ENCODE peak calls at places on chromosomes 13 and 19, in seven cellular contexts. S is left ventricle myocardium inferior, T is Caco-2, Y is tibial artery, G is sigmoid colon, Z is neural progenitor cell, U is stomach. J is an unnamed sample. For H3K4me1, the result is how much of the 10 kb centered on the place peaks cover.

GRCh38 chr13:35524192-35524591 is 47.7 kb upstream of the MAB21L1 start:
- DNase-seq in S (no peak), T (no peak), Y (no peak), G (no peak), Z (no peak), U (no peak), J (no peak)

GRCh38 chr13:75426421-75426820 is 55.5 kb downstream of the TBC1D4 start:
- DNase-seq in S (no peak), T (no peak), Y (no peak), G (no peak), Z (no peak), U (no peak), J (no peak)

GRCh38 chr19:16285769-16286564 is 38.7 kb upstream of the KLF2 start:
- DNase-seq in S (no peak), T (no peak), Y (peak), G (no peak), Z (peak), U (no peak), J (no peak)

GRCh38 chr19:30848626-30849322 is 476.6 kb downstream of the ZNF536 start:
- DNase-seq in S (no peak), T (no peak), Y (no peak), G (no peak), Z (no peak), U (no peak), J (no peak)

GRCh38 chr19:45376045-45376724 is 5.8 kb upstream of the ERCC2 start:
- DNase-seq in S (no peak), T (peak), Y (peak), G (peak), Z (peak), U (no peak), J (no peak)

GRCh38 chr13:34863360-34864135 is 78.5 kb upstream of the NBEA start:
- DNase-seq in S (no peak), T (peak), Y (no peak), G (no peak), Z (no peak), U (no peak), J (no peak)

GRCh38 chr19:16928351-16928750 is 39.6 kb downstream of the F2RL3 start:
- DNase-seq in S (no peak), T (no peak), Y (no peak), G (no peak), Z (no peak), U (no peak), J (no peak)

GRCh38 chr13:92807343-92807742 is 419.3 kb upstream of the GPC6 start:
- DNase-seq in S (no peak), T (no peak), Y (no peak), G (no peak), Z (no peak), U (no peak), J (no peak)

GRCh38 chr19:40744554-40745401 is 5.5 kb downstream of the ACTMAP start:
- DNase-seq in S (no peak), T (peak), Y (no peak), G (no peak), Z (peak), U (no peak), J (no peak)

GRCh38 chr19:46863818-46864629 is 3.2 kb downstream of the ARHGAP35 start:
- DNase-seq in S (no peak), T (no peak), Y (no peak), G (peak), Z (peak), U (peak), J (peak)

GRCh38 chr19:22263121-22263520 is 23.1 kb upstream of the ZNF729 start:
- DNase-seq in S (no peak), T (no peak), Y (no peak), G (no peak), Z (no peak), U (no peak), J (no peak)

GRCh38 chr13:25249001-25249543 is 38.2 kb downstream of the MTMR6 start:
- DNase-seq in S (no peak), T (peak), Y (no peak), G (no peak), Z (peak), U (no peak), J (no peak)

GRCh38 chr13:113864303-113864890 is 521 bp upstream of the GAS6 start:
- DNase-seq in S (no peak), T (no peak), Y (no peak), G (no peak), Z (no peak), U (no peak), J (no peak)

GRCh38 chr19:45939792-45940514 is 25.4 kb upstream of the NANOS2 start:
- DNase-seq in S (no peak), T (no peak), Y (no peak), G (no peak), Z (no peak), U (no peak), J (peak)

GRCh38 chr13:26619321-26619720 is 61.8 kb downstream of the WASF3 start:
- DNase-seq in S (no peak), T (no peak), Y (no peak), G (no peak), Z (no peak), U (no peak), J (no peak)

GRCh38 chr19:35861640-35862160 is 5.0 kb downstream of the KIRREL2 start:
- DNase-seq in S (no peak), T (no peak), Y (no peak), G (no peak), Z (peak), U (no peak), J (no peak)

GRCh38 chr19:45046355-45046754 is 7.5 kb downstream of the CLASRP start:
- DNase-seq in S (no peak), T (no peak), Y (no peak), G (no peak), Z (no peak), U (no peak), J (no peak)

GRCh38 chr13:25652764-25653163 is 281.0 kb downstream of the ATP8A2 start:
- DNase-seq in S (no peak), T (no peak), Y (no peak), G (no peak), Z (peak), U (no peak), J (no peak)

GRCh38 chr19:38134538-38135149 is 89.4 kb downstream of the DPF1 start:
- DNase-seq in S (no peak), T (peak), Y (no peak), G (no peak), Z (peak), U (peak), J (no peak)

GRCh38 chr13:111451402-111451801 is 131.0 kb downstream of the TEX29 start:
- DNase-seq in S (no peak), T (no peak), Y (no peak), G (no peak), Z (no peak), U (no peak), J (no peak)

GRCh38 chr13:94431987-94432386 is 47.5 kb downstream of the DCT start:
- DNase-seq in S (no peak), T (no peak), Y (no peak), G (no peak), Z (no peak), U (no peak), J (no peak)

GRCh38 chr19:10399878-10400277 is 3.5 kb downstream of the CDC37 start:
- DNase-seq in S (peak), T (no peak), Y (no peak), G (no peak), Z (no peak), U (no peak), J (no peak)

GRCh38 chr13:28239374-28239773 is 101.0 kb downstream of the PAN3 start:
- DNase-seq in S (no peak), T (no peak), Y (no peak), G (no peak), Z (no peak), U (no peak), J (no peak)

GRCh38 chr13:27264181-27264580 is 6.4 kb upstream of the RASL11A start:
- DNase-seq in S (no peak), T (no peak), Y (no peak), G (no peak), Z (no peak), U (no peak), J (no peak)

GRCh38 chr13:62129000-62129551 is 713.4 kb upstream of the PCDH20 start:
- DNase-seq in S (no peak), T (no peak), Y (no peak), G (no peak), Z (no peak), U (no peak), J (no peak)

GRCh38 chr19:15286688-15287355 is 45.5 kb downstream of the BRD4 start:
- DNase-seq in S (no peak), T (no peak), Y (no peak), G (no peak), Z (no peak), U (no peak), J (no peak)

GRCh38 chr19:30228726-30229523 is 143.3 kb upstream of the ZNF536 start:
- DNase-seq in S (no peak), T (no peak), Y (no peak), G (peak), Z (peak), U (no peak), J (no peak)

GRCh38 chr13:79226250-79226649 is 179.8 kb downstream of the RBM26 start:
- DNase-seq in S (no peak), T (no peak), Y (no peak), G (no peak), Z (no peak), U (no peak), J (no peak)

GRCh38 chr13:51764184-51765141 is 39.5 kb downstream of the DHRS12 start:
- DNase-seq in S (peak), T (no peak), Y (peak), G (peak), Z (no peak), U (peak), J (peak)

GRCh38 chr13:99657848-99658265 is 156.6 kb downstream of the TM9SF2 start:
- DNase-seq in S (peak), T (peak), Y (peak), G (no peak), Z (peak), U (peak), J (peak)

GRCh38 chr13:31064636-31065035 is 97.1 kb downstream of the HSPH1 start:
- DNase-seq in S (no peak), T (no peak), Y (no peak), G (no peak), Z (no peak), U (no peak), J (no peak)

GRCh38 chr19:41872775-41873647 is 4.1 kb upstream of the CD79A start:
- DNase-seq in S (peak), T (peak), Y (no peak), G (peak), Z (peak), U (peak), J (peak)

DNA sequence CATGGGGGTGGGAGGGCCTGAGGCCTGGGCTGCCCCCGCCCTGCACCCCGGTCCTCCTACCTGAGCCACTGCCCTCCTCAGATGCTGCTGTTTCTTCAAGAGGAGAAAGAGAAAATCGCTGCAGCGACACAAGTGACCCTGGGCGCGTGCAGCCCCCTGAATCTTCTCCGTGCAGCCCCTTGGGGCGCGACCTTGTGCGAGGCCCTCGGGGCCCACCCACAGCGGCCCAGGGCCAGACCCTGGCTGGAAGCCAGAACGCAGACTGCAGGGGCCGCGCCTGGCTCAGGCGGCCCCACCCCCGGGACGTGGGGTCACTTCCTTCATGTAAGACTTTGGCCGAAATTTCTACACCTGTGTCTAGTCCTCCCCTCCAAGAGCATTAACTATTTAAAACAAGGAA is 35.4 kb downstream of the BTBD2 start:
- DNase-seq in S (no peak), T (no peak), Y (no peak), G (no peak), Z (no peak), U (no peak), J (no peak)
- H3K4me1 ChIP-seq in S (under half), T (under half), Y (under half), G (under half), Z (under half), U (under half), J (under half)

GRCh38 chr13:40652588-40652940 is 13.9 kb downstream of the FOXO1 start:
- DNase-seq in S (no peak), T (no peak), Y (no peak), G (no peak), Z (no peak), U (no peak), J (no peak)
- H3K4me1 ChIP-seq in S (half or more), T (under half), Y (half or more), G (half or more), Z (under half), U (half or more), J (under half)

GRCh38 chr19:18319591-18320135 is 3.2 kb downstream of the LSM4 start:
- DNase-seq in S (no peak), T (no peak), Y (no peak), G (no peak), Z (no peak), U (peak), J (peak)

GRCh38 chr19:18322759-18323460 is at the start of gene LSM4:
- DNase-seq in S (peak), T (peak), Y (peak), G (peak), Z (peak), U (peak), J (peak)

GRCh38 chr19:18321729-18322091 is 1.2 kb downstream of the LSM4 start:
- DNase-seq in S (no peak), T (no peak), Y (no peak), G (no peak), Z (no peak), U (no peak), J (no peak)

GRCh38 chr19:18320865-18321728 is 1.8 kb downstream of the LSM4 start:
- DNase-seq in S (peak), T (no peak), Y (no peak), G (no peak), Z (no peak), U (peak), J (peak)

DNA sequence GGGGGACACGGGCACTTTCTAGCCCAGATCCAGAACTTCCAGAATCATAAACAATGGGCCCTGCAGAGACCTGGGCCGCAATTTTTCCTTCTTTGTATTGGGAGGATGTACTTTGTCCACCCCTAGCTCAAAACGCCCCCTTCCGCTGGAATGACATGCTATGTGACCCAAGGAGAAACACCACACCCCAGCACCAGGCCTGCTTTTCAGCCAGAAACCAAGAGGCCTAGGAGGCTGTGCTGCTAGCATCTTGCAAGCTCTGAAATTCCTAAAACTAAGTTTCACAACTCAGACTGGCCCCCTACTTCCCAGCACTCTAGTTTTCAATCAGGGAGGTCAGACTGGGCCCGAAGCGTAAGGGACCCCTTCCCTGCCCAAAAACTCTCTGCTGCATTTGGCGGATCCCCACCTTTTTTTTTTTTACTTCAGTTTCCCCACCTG is 538 bp downstream of the LSM4 start:
- DNase-seq in S (peak), T (peak), Y (peak), G (no peak), Z (peak), U (peak), J (peak)
- H3K4me1 ChIP-seq in S (half or more), T (under half), Y (under half), G (under half), Z (under half), U (half or more), J (half or more)

GRCh38 chr19:4710281-4710600 is 13.4 kb downstream of the DPP9 start:
- DNase-seq in S (no peak), T (no peak), Y (no peak), G (no peak), Z (no peak), U (no peak), J (no peak)
- H3K4me1 ChIP-seq in S (half or more), T (under half), Y (half or more), G (under half), Z (under half), U (half or more), J (under half)

GRCh38 chr19:55254625-55254977 is 4.2 kb downstream of the PPP6R1 start:
- DNase-seq in S (no peak), T (no peak), Y (no peak), G (no peak), Z (no peak), U (no peak), J (no peak)
- H3K4me1 ChIP-seq in S (half or more), T (under half), Y (under half), G (under half), Z (under half), U (half or more), J (under half)

DNA sequence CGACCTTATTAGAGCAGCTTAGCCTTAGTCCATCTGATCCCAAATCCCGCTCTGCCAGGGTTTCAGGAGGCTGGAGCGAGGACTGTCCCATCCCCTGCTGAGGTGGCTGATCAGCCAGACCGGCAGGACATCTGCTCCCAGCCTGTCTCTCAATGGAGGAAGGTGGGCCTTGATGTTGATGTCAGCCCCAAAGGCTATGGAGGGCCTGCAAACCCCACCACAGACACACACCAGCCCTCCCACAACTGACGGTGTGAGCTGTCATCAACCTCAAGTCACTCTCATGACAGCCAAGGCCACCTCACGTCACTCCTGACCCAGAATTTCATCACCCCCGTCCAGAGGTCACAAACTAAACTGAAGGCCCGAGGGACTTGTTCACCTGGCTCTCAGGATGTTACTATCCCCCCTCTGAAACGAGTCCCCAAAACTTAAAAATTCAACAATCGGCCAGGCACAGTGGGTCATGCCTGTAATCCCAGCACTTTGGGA is 25.5 kb downstream of the RHPN2 start:
- DNase-seq in S (no peak), T (no peak), Y (no peak), G (no peak), Z (no peak), U (no peak), J (no peak)
- H3K4me1 ChIP-seq in S (under half), T (under half), Y (under half), G (under half), Z (under half), U (under half), J (under half)

GRCh38 chr13:112708560-112709240 is 18.9 kb downstream of the ATP11A start:
- DNase-seq in S (no peak), T (no peak), Y (no peak), G (peak), Z (no peak), U (no peak), J (no peak)
- H3K4me1 ChIP-seq in S (half or more), T (half or more), Y (under half), G (under half), Z (half or more), U (under half), J (under half)

GRCh38 chr13:33235078-33235477 is 50.5 kb downstream of the STARD13 start:
- DNase-seq in S (no peak), T (no peak), Y (no peak), G (no peak), Z (no peak), U (no peak), J (no peak)
- H3K4me1 ChIP-seq in S (half or more), T (under half), Y (under half), G (under half), Z (under half), U (under half), J (under half)

GRCh38 chr19:662207-662961 is 630 bp downstream of the RNF126 start:
- DNase-seq in S (no peak), T (peak), Y (no peak), G (peak), Z (peak), U (peak), J (peak)

GRCh38 chr19:662962-663681 is at the start of gene RNF126:
- DNase-seq in S (peak), T (peak), Y (peak), G (peak), Z (peak), U (peak), J (peak)

GRCh38 chr19:663682-664117 is 686 bp upstream of the RNF126 start:
- DNase-seq in S (no peak), T (no peak), Y (no peak), G (no peak), Z (no peak), U (no peak), J (no peak)

GRCh38 chr19:660793-661426 is 2.1 kb downstream of the RNF126 start:
- DNase-seq in S (no peak), T (peak), Y (no peak), G (peak), Z (no peak), U (peak), J (peak)

DNA sequence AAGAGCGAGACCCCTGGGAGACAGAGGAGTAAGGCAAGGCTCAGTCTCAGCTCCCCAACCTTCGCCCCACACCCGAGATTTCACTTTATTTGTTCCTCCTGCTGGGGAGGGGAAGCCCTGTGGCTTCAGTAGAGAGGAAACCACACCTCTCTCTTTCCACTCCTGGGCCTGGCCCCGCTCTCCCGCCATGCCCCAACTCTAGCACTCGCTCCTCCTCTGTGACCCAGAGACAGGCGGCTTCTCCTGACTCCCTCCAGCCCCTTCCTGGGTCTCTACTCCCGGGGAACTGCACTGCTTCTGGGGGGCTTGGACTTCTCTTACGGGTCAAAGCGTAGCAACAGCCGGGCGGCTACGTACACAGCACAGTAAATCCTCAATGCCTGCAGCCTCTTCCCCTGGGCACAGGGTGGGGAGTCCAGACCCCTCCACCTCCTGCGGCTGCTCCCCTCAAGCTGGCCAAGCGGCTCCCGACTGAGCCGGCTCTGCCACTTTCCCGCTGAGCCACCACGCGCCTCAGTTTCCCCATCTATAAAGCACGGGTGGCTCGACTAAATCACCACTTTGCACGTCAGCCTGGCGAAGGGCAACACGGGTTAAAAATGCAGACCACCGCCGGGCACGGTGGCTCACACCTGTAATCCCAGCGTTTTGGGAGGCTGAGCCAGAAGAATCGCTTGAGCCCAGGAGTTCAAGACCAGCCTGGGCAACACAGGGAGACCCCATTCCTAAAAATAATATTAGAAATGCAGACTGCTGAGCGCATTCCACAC is 1.4 kb downstream of the RNF126 start:
- DNase-seq in S (no peak), T (no peak), Y (no peak), G (peak), Z (no peak), U (peak), J (peak)
- H3K4me1 ChIP-seq in S (half or more), T (under half), Y (half or more), G (half or more), Z (under half), U (half or more), J (under half)